ENCODE peak calls at places on chromosomes 2 and 18, in six cellular contexts. J is cardiac muscle cell, F is psoas muscle, M is PC-3, A is K562, Z is transverse colon. N is an unnamed sample.

GRCh38 chr2:168565112-168565511 is 109.0 kb downstream of the CERS6 start:
- DNase-seq in J (peak), F (no peak), M (peak), A (no peak), Z (no peak), N (no peak)

GRCh38 chr2:102603904-102604303 is 15.4 kb upstream of the SLC9A2 start:
- DNase-seq in J (no peak), F (no peak), M (peak), A (no peak), Z (no peak), N (no peak)

GRCh38 chr18:43078485-43079092 is 36.9 kb downstream of the RIT2 start:
- DNase-seq in J (no peak), F (no peak), M (no peak), A (no peak), Z (no peak), N (no peak)

GRCh38 chr18:47545613-47546012 is 294.2 kb upstream of the SKOR2 start:
- DNase-seq in J (no peak), F (no peak), M (no peak), A (no peak), Z (no peak), N (no peak)

GRCh38 chr2:56648802-56649201 is 465.0 kb downstream of the CCDC85A start:
- DNase-seq in J (no peak), F (no peak), M (no peak), A (no peak), Z (no peak), N (no peak)

GRCh38 chr2:181430406-181431199 is 26.6 kb upstream of the ITGA4 start:
- DNase-seq in J (peak), F (no peak), M (peak), A (no peak), Z (no peak), N (no peak)

GRCh38 chr18:54822872-54823845 is 5.1 kb upstream of the RAB27B start:
- DNase-seq in J (peak), F (no peak), M (peak), A (no peak), Z (no peak), N (no peak)

GRCh38 chr2:24083567-24084385 is 858 bp downstream of the TP53I3 start:
- DNase-seq in J (peak), F (no peak), M (peak), A (peak), Z (peak), N (peak)

GRCh38 chr2:233240897-233241296 is 10.6 kb upstream of the ATG16L1 start:
- DNase-seq in J (no peak), F (no peak), M (peak), A (no peak), Z (no peak), N (no peak)
- TF ChIP-seq CTCF in J (no peak), F (no peak), M (no peak), A (no peak), Z (no peak), N (no peak)

GRCh38 chr18:59451073-59451472 is 92.0 kb upstream of the LMAN1 start:
- DNase-seq in J (no peak), F (no peak), M (no peak), A (no peak), Z (no peak), N (no peak)

GRCh38 chr18:59451963-59452362 is 92.9 kb upstream of the LMAN1 start:
- DNase-seq in J (no peak), F (no peak), M (no peak), A (no peak), Z (no peak), N (no peak)

GRCh38 chr18:59455728-59456276 is 96.7 kb upstream of the LMAN1 start:
- DNase-seq in J (no peak), F (no peak), M (no peak), A (no peak), Z (no peak), N (no peak)

GRCh38 chr18:59454909-59455727 is 96.1 kb upstream of the LMAN1 start:
- DNase-seq in J (peak), F (no peak), M (no peak), A (no peak), Z (no peak), N (no peak)

GRCh38 chr18:59453468-59453961 is 94.5 kb upstream of the LMAN1 start:
- DNase-seq in J (no peak), F (no peak), M (no peak), A (no peak), Z (no peak), N (no peak)
- H3K27ac ChIP-seq in J (no peak), F (no peak), M (no peak), A (no peak), Z (no peak), N (no peak)

GRCh38 chr2:197354169-197354558 is 43.6 kb upstream of the ANKRD44 start:
- DNase-seq in J (no peak), F (no peak), M (no peak), A (no peak), Z (no peak), N (no peak)

GRCh38 chr2:197358927-197359326 is 48.3 kb upstream of the ANKRD44 start:
- DNase-seq in J (no peak), F (no peak), M (peak), A (no peak), Z (no peak), N (no peak)

GRCh38 chr2:197353393-197354168 is 43.0 kb upstream of the ANKRD44 start:
- DNase-seq in J (no peak), F (no peak), M (no peak), A (no peak), Z (no peak), N (no peak)

GRCh38 chr2:197357986-197358385 is 47.4 kb upstream of the ANKRD44 start:
- DNase-seq in J (no peak), F (no peak), M (no peak), A (no peak), Z (no peak), N (no peak)

GRCh38 chr2:197356136-197356535 is 45.6 kb upstream of the ANKRD44 start:
- DNase-seq in J (no peak), F (no peak), M (peak), A (no peak), Z (no peak), N (no peak)
- TF ChIP-seq CTCF in J (peak), F (no peak), M (peak), A (peak), Z (no peak), N (no peak)

DNA sequence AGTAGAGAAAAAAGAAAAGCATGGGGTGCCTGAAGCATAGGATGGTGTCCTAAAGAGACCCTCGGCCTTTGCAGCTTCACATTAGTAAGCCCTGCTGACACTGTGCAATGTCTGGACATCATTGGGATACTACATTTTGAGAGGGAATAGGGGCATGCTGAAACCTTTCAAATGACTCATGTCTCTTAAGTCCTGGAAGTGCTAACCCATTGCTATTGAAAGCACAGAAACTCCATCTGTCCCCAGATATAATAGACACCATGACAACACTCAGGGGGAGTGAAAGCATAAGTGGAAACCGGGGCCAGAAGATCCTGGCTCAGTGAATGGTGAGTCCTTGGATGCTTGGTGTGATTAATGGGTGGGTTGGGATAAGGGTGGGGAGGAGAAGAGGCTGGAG is 595.5 kb upstream of the ID2 start:
- DNase-seq in J (no peak), F (no peak), M (peak), A (no peak), Z (no peak), N (no peak)
- H3K27ac ChIP-seq in J (no peak), F (no peak), M (peak), A (no peak), Z (no peak), N (no peak)

N was measured in ascending aorta.